ENCODE peak calls at places on chromosome 20, in six cellular contexts. J is amygdala, W is ACHN, R is body of pancreas, C is EL, O is left cardiac atrium. K is an unnamed sample.

GRCh38 chr20:15675813-15676484 is 897.3 kb downstream of the KIF16B start:
- DNase-seq in O (no peak), J (no peak), R (no peak), C (no peak), W (no peak), K (no peak)

GRCh38 chr20:48807586-48808381 is 20.0 kb downstream of the PREX1 start:
- DNase-seq in C (no peak), J (no peak), W (no peak), R (no peak), O (peak), K (no peak)

GRCh38 chr20:37202267-37202943 is 23.1 kb upstream of the MROH8 start:
- DNase-seq in J (no peak), O (no peak), R (peak), C (peak), W (peak), K (peak)

GRCh38 chr20:3987296-3987695 is 28.1 kb downstream of the RNF24 start:
- DNase-seq in J (no peak), W (no peak), O (no peak), C (no peak), R (no peak), K (no peak)

GRCh38 chr20:11473971-11474370 is 443.7 kb upstream of the BTBD3 start:
- DNase-seq in O (no peak), C (no peak), R (no peak), J (no peak), W (no peak), K (no peak)

GRCh38 chr20:45423700-45424099 is 7.8 kb downstream of the PIGT start:
- DNase-seq in J (no peak), R (no peak), O (no peak), C (no peak), W (no peak), K (no peak)

GRCh38 chr20:23106271-23106851 is 20.2 kb upstream of the CD93 start:
- DNase-seq in R (no peak), C (no peak), J (no peak), W (no peak), O (peak), K (no peak)

GRCh38 chr20:57480444-57481152 is 44.3 kb downstream of the CTCFL start:
- DNase-seq in O (no peak), W (no peak), R (no peak), C (no peak), J (no peak), K (no peak)

GRCh38 chr20:5061209-5061608 is 58.5 kb downstream of the PCNA start:
- DNase-seq in J (no peak), O (no peak), C (peak), W (peak), R (no peak), K (peak)

GRCh38 chr20:49824206-49824605 is 11.6 kb downstream of the SLC9A8 start:
- DNase-seq in W (no peak), O (no peak), J (no peak), C (peak), R (no peak), K (no peak)

GRCh38 chr20:47792021-47792618 is 6.8 kb upstream of the SULF2 start:
- DNase-seq in J (no peak), W (peak), O (peak), C (peak), R (peak), K (peak)

GRCh38 chr20:25296094-25297093 is 48.5 kb downstream of the PYGB start:
- DNase-seq in C (peak), W (peak), J (no peak), R (no peak), O (no peak), K (peak)

GRCh38 chr20:64157878-64158277 is 6.4 kb upstream of the MYT1 start:
- DNase-seq in J (no peak), R (no peak), O (no peak), W (no peak), C (no peak), K (no peak)

GRCh38 chr20:63819224-63819917 is 11.7 kb downstream of the ZBTB46 start:
- DNase-seq in J (no peak), C (peak), O (peak), W (no peak), R (no peak), K (no peak)

GRCh38 chr20:1326031-1326930 is 2.7 kb downstream of the SDCBP2 start:
- DNase-seq in J (no peak), W (no peak), O (peak), R (peak), C (no peak), K (no peak)

GRCh38 chr20:49666906-49667305 is 46.8 kb downstream of the B4GALT5 start:
- DNase-seq in C (no peak), O (no peak), J (no peak), R (no peak), W (no peak), K (no peak)